ENCODE peak calls at places on chromosomes 7 and 10, in nine cellular contexts. C, Q, K, B, H, V, X, W and Z are unnamed samples.

GRCh38 chr7:38561166-38561565 is 70.0 kb downstream of the AMPH start:
- DNase-seq in V (no peak), Q (no peak), W (peak; percentile 83), X (no peak), B (no peak), H (no peak), K (no peak), C (no peak), Z (no peak)

GRCh38 chr10:35398355-35398754 is 62.0 kb downstream of the CCNY start:
- DNase-seq in H (no peak), C (no peak), V (no peak), X (no peak), W (peak; percentile 48), K (no peak), B (no peak), Q (no peak), Z (no peak)

GRCh38 chr10:31095677-31096076 is 64.0 kb upstream of the ZNF438 start:
- DNase-seq in V (no peak), K (no peak), W (no peak), C (no peak), X (no peak), B (no peak), Q (no peak), H (no peak), Z (no peak)

GRCh38 chr7:4733936-4734528 is 41.4 kb upstream of the AP5Z1 start:
- DNase-seq in C (no peak), Q (no peak), B (no peak), X (no peak), K (no peak), H (no peak), V (no peak), W (no peak), Z (no peak)

GRCh38 chr7:21580073-21580521 is 37.3 kb downstream of the DNAH11 start:
- DNase-seq in K (no peak), W (peak; percentile 72), B (no peak), V (no peak), Q (no peak), X (no peak), C (no peak), H (no peak), Z (peak; percentile 25)

GRCh38 chr10:17527530-17528146 is 73.2 kb upstream of the ST8SIA6 start:
- DNase-seq in V (no peak), B (no peak), C (no peak), X (no peak), H (no peak), K (no peak), Q (no peak), W (peak; percentile 38), Z (no peak)

GRCh38 chr7:33853361-33854062 is 51.8 kb upstream of the BMPER start:
- DNase-seq in K (no peak), W (peak; percentile 96), H (no peak), Q (no peak), X (no peak), V (no peak), C (no peak), B (no peak), Z (no peak)

GRCh38 chr10:59908808-59909143 is 2.4 kb upstream of the CCDC6 start:
- DNase-seq in V (no peak), Q (no peak), K (no peak), B (no peak), C (no peak), W (no peak), X (no peak), H (no peak), Z (no peak)

GRCh38 chr10:67612577-67613537 is 83.1 kb downstream of the CTNNA3 start:
- DNase-seq in X (no peak), W (peak; percentile 63), C (no peak), B (no peak), Q (no peak), H (no peak), V (no peak), K (no peak), Z (no peak)

GRCh38 chr10:34759837-34760215 is 55.3 kb downstream of the PARD3 start:
- DNase-seq in H (no peak), Q (no peak), B (no peak), X (no peak), C (no peak), V (no peak), K (no peak), W (no peak), Z (no peak)

GRCh38 chr7:135773451-135773850 is 24.8 kb upstream of the FAM180A start:
- DNase-seq in H (no peak), K (no peak), Q (peak; percentile 42), X (no peak), C (no peak), V (no peak), W (no peak), B (no peak), Z (no peak)

GRCh38 chr10:111360260-111360925 is 283.6 kb downstream of the ADRA2A start:
- DNase-seq in H (no peak), V (no peak), Q (peak; percentile 31), C (peak; percentile 32), X (no peak), B (no peak), K (peak; percentile 64), W (peak; percentile 62), Z (peak; percentile 62)

GRCh38 chr10:125159486-125159931 is 854 bp downstream of the CTBP2 start:
- DNase-seq in B (peak; percentile 75), Q (no peak), X (no peak), C (peak; percentile 58), V (no peak), W (peak; percentile 63), H (peak; percentile 52), K (no peak), Z (no peak)

GRCh38 chr10:115092555-115093285 is 445 bp upstream of the ATRNL1 start:
- DNase-seq in V (no peak), C (peak; percentile 27), B (peak; percentile 84), K (no peak), W (peak; percentile 44), H (peak; percentile 17), Q (peak; percentile 18), X (no peak), Z (peak; percentile 16)

GRCh38 chr7:104206841-104207240 is 972 bp downstream of the ORC5 start:
- DNase-seq in W (peak; percentile 34), V (no peak), X (no peak), C (no peak), Q (no peak), K (no peak), H (no peak), B (no peak), Z (no peak)

GRCh38 chr7:96067321-96067720 is 254.6 kb downstream of the SLC25A13 start:
- DNase-seq in H (no peak), V (no peak), Q (no peak), C (no peak), W (no peak), K (no peak), B (no peak), X (no peak), Z (no peak)

GRCh38 chr7:43138710-43139601 is 26.5 kb downstream of the HECW1 start:
- DNase-seq in C (no peak), B (no peak), X (no peak), H (no peak), V (no peak), W (peak; percentile 19), Q (no peak), K (no peak), Z (no peak)

GRCh38 chr10:79159141-79159619 is 90.4 kb downstream of the ZMIZ1 start:
- DNase-seq in V (no peak), W (peak; percentile 96), X (no peak), K (no peak), H (no peak), C (no peak), B (no peak), Q (no peak), Z (no peak)

GRCh38 chr7:142933624-142934023 is at the start of gene TRPV5:
- DNase-seq in W (no peak), K (no peak), C (no peak), X (no peak), Q (no peak), H (no peak), V (no peak), B (no peak), Z (no peak)
- H3K36me3 ChIP-seq in W (no peaks in the 10 kb centered on the region), K (no peaks in the 10 kb centered on the region), C (no peaks in the 10 kb centered on the region), X (no peaks in the 10 kb centered on the region), Q (no peaks in the 10 kb centered on the region), H (no peaks in the 10 kb centered on the region), V (no peaks in the 10 kb centered on the region), B (no peaks in the 10 kb centered on the region), Z (no peaks in the 10 kb centered on the region)

DNA sequence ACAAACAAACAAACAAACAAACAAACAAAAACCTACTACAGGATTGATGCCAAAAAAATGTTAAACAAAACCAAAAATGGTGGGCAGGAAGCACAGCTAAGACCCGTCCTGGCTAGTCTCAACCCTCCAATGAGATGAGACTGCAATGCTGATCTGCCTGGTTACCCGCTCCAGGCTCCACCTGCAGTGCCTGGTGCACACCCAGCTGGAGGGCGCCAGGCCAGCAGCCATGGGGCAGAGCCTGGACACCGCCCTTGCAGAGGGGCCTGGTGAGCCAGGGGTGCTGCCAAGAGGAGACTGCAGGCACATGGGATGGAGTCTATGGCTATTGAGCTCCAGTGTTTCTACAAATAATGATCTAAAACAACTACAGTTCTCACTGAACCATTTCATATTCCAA is 107.0 kb downstream of the LARP4B start:
- DNase-seq in V (no peak), C (no peak), B (no peak), H (no peak), Q (no peak), K (no peak), W (no peak), X (no peak), Z (no peak)
- H3K36me3 ChIP-seq in V (peaks cover 42% of the 10 kb centered on the region), C (peaks cover 32% of the 10 kb centered on the region), B (peaks cover 79% of the 10 kb centered on the region), H (peaks cover 98% of the 10 kb centered on the region), Q (peaks cover 30% of the 10 kb centered on the region), K (peaks cover 50% of the 10 kb centered on the region), W (peaks cover 50% of the 10 kb centered on the region), X (peaks cover 73% of the 10 kb centered on the region), Z (no peaks in the 10 kb centered on the region)

GRCh38 chr7:139055674-139056073 is 19.8 kb upstream of the ZC3HAV1L start:
- DNase-seq in W (no peak), V (no peak), B (no peak), X (no peak), C (no peak), Q (no peak), K (no peak), H (no peak), Z (no peak)
- H3K36me3 ChIP-seq in W (peaks cover 19% of the 10 kb centered on the region), V (peaks cover 31% of the 10 kb centered on the region), B (peaks cover 27% of the 10 kb centered on the region), X (peaks cover 74% of the 10 kb centered on the region), C (peaks cover 4% of the 10 kb centered on the region), Q (peaks cover 12% of the 10 kb centered on the region), K (peaks cover 17% of the 10 kb centered on the region), H (peaks cover 73% of the 10 kb centered on the region), Z (peaks cover 3% of the 10 kb centered on the region)

DNA sequence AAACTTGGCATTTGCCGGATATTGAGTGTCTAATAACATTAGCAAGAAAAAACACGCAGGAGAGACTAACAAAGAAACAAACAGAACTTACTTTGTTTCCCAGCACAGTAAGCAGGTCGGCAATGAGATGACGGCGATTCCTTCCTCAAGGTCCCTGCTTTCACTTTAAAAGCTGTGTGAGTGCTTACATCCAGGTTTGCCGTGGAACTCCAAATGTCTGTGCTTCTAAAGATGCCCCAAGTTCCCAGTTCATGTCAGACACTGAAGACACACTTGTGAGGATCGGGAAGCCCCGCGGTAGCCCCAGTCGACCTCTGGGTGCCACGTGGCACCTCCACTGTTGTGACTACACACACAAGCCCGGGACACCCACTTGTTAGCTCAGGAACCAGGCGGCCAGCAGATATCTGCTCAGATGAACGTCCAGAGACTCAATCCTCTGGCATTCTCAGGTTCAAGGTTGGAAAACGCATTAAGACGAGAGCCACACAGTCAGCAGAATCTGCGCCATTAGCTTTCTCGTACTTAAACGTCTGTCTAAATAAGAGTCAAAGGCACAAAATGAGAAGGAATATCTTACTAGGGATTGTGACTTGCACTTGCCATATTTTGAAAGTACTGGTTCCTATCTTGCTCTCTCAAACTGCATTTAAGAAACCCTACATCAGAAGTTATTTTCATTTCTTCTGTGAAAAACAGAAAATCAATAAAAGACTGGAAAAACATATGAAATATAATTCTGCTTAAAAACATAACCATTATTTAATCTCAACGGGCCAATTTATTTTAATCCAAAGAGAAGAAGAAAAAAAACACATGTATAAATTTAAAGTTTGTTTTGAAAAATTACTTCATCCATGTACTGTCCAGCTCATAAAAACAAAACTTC is 207.6 kb upstream of the KLF14 start:
- DNase-seq in C (no peak), H (peak; percentile 22), W (no peak), B (peak; percentile 78), X (no peak), Q (peak; percentile 75), K (no peak), V (no peak), Z (peak; percentile 74)
- H3K36me3 ChIP-seq in C (no peaks in the 10 kb centered on the region), H (peaks cover 21% of the 10 kb centered on the region), W (peaks cover 49% of the 10 kb centered on the region), B (no peaks in the 10 kb centered on the region), X (peaks cover 66% of the 10 kb centered on the region), Q (no peaks in the 10 kb centered on the region), K (peaks cover 53% of the 10 kb centered on the region), V (peaks cover 2% of the 10 kb centered on the region), Z (no peaks in the 10 kb centered on the region)